ENCODE peak calls at places on chromosomes 1 and 21, in four cellular contexts. Z, Q, L and I are unnamed samples.

GRCh38 chr1:93180723-93181613 is at the start of gene CCDC18:
- DNase-seq in L (peak; percentile 44), Q (peak; percentile 20), Z (peak; percentile 28), I (peak; percentile 41)

GRCh38 chr1:235397733-235398132 is 30.5 kb downstream of the TBCE start:
- DNase-seq in Q (no peak), L (peak; percentile 94), Z (peak; percentile 52), I (peak; percentile 95)

GRCh38 chr1:225526878-225527277 is 99.0 kb upstream of the LBR start:
- DNase-seq in Z (no peak), L (no peak), Q (no peak), I (no peak)

GRCh38 chr1:200206340-200206739 is 178.8 kb downstream of the NR5A2 start:
- DNase-seq in L (peak; percentile 90), Q (no peak), Z (peak; percentile 45), I (peak; percentile 79)

GRCh38 chr1:119784127-119784781 is 15.5 kb upstream of the HMGCS2 start:
- DNase-seq in Z (peak; percentile 88), L (no peak), Q (no peak), I (no peak)

GRCh38 chr1:87786861-87787548 is 458.3 kb downstream of the LMO4 start:
- DNase-seq in L (no peak), Z (no peak), Q (peak; percentile 22), I (no peak)

GRCh38 chr1:1431006-1431844 is 4.3 kb upstream of the VWA1 start:
- DNase-seq in L (no peak), Z (no peak), Q (peak; percentile 70), I (no peak)

GRCh38 chr1:25890249-25891034 is 14.9 kb upstream of the PAQR7 start:
- DNase-seq in Z (peak; percentile 59), L (peak; percentile 58), Q (no peak), I (peak; percentile 81)

GRCh38 chr1:10640079-10640578 is 156.3 kb downstream of the CASZ1 start:
- DNase-seq in Q (peak; percentile 42), L (no peak), Z (no peak), I (no peak)

GRCh38 chr21:21682172-21682571 is 684.0 kb downstream of the NCAM2 start:
- DNase-seq in Q (no peak), Z (peak; percentile 50), L (peak; percentile 47), I (peak; percentile 82)

GRCh38 chr1:160085686-160086089 is 4.3 kb downstream of the KCNJ9 start:
- DNase-seq in Q (peak; percentile 88), Z (peak; percentile 73), L (peak; percentile 64), I (peak; percentile 15)

GRCh38 chr1:226309398-226310122 is 596 bp upstream of the LIN9 start:
- DNase-seq in Z (peak; percentile 47), Q (no peak), L (no peak), I (no peak)

GRCh38 chr1:92804721-92805169 is 19.8 kb upstream of the EVI5 start:
- DNase-seq in Q (peak; percentile 67), L (peak; percentile 99), Z (peak; percentile 90), I (peak; percentile 99)

GRCh38 chr1:159752135-159752580 is 28.6 kb upstream of the DUSP23 start:
- DNase-seq in Z (peak; percentile 65), L (peak; percentile 4), Q (no peak), I (no peak)

GRCh38 chr1:99763956-99764355 is 2.5 kb downstream of the FRRS1 start:
- DNase-seq in L (peak; percentile 34), Z (no peak), Q (no peak), I (no peak)
- H3K9ac ChIP-seq in L (no peak overlapping the region), Z (no peak overlapping the region), Q (peak overlapping the region; percentile 72), I (no peak overlapping the region)

GRCh38 chr1:36154765-36155559 is 998 bp upstream of the MAP7D1 start:
- DNase-seq in L (no peak), Q (no peak), Z (no peak), I (no peak)

GRCh38 chr1:36155560-36156328 is at the start of gene MAP7D1:
- DNase-seq in Q (peak; percentile 94), L (peak; percentile 80), Z (peak; percentile 83), I (peak; percentile 63)

GRCh38 chr1:36157973-36158826 is 2.2 kb downstream of the MAP7D1 start:
- DNase-seq in L (no peak), Z (no peak), Q (no peak), I (no peak)

GRCh38 chr1:36156329-36157114 is 562 bp downstream of the MAP7D1 start:
- DNase-seq in L (peak; percentile 47), Q (peak; percentile 79), Z (peak; percentile 59), I (no peak)

DNA sequence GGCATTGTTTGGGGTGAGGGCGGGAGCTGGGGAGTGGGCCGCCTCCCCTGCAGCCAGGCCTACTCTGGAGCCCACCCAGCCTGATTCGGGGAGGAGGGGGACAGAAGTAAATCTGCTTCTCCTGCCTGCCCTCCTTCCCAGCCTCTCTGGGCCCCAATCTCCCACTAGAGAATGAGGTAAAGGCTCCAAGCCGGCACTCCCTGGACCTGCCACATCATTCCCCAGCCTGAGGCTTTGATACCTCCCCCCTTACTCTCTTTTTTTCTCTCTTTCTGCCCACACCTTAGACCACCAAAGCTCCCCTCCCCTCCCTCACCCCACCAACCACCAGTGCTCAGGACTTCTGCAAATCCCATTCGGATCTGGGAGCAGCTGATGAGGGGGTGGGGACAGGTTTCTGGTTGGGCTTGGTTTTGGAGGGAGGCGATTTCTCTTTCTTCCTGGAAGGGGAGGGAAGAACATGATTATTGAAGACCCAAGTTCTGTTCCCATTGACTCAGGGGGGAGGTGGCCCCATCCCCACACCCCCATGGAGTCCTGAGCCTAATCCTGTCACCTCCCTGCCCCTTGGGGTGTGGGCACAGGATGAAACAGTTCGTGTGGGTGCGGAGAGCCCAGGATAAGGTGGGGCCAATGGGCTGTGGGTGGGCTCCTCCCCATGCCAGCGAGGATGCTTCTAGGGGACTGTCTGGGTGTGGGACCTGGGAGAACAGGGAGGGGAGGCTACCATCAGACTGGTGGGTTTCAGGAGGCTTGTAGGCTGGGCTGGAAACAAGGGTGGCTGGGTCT is 1.3 kb downstream of the MAP7D1 start:
- DNase-seq in L (no peak), Q (no peak), Z (peak; percentile 25), I (no peak)
- H2AFZ ChIP-seq in L (peak overlapping the region; percentile 90), Q (no peak overlapping the region), Z (no peak overlapping the region), I (no peak overlapping the region)

GRCh38 chr1:213989740-213990472 is 2.1 kb downstream of the PROX1 start:
- DNase-seq in Q (no peak), L (no peak), Z (no peak), I (no peak)
- H3K9ac ChIP-seq in Q (no peak overlapping the region), L (no peak overlapping the region), Z (no peak overlapping the region), I (no peak overlapping the region)

GRCh38 chr1:15808955-15809354 is 1.5 kb upstream of the UQCRHL start:
- DNase-seq in Z (no peak), L (no peak), Q (peak; percentile 9), I (no peak)

GRCh38 chr1:15810073-15810472 is 2.6 kb upstream of the UQCRHL start:
- DNase-seq in Z (no peak), L (no peak), Q (no peak), I (no peak)

GRCh38 chr1:15803380-15803779 is 4.1 kb downstream of the UQCRHL start:
- DNase-seq in Q (peak; percentile 37), Z (peak; percentile 53), L (peak; percentile 38), I (no peak)

GRCh38 chr1:15804060-15804459 is 3.4 kb downstream of the UQCRHL start:
- DNase-seq in L (no peak), Q (no peak), Z (no peak), I (no peak)

GRCh38 chr1:15807121-15807520 is 328 bp downstream of the UQCRHL start:
- DNase-seq in L (no peak), Q (no peak), Z (no peak), I (no peak)
- H2AFZ ChIP-seq in L (no peak overlapping the region), Q (no peak overlapping the region), Z (no peak overlapping the region), I (no peak overlapping the region)